ENCODE peak calls at places on chromosome 10, in seven cellular contexts. I, C, Y, P, T, O and M are unnamed samples.

GRCh38 chr10:101609481-101609880 is 21.4 kb downstream of the DPCD start:
- DNase-seq in I (no peak), C (no peak), Y (peak), P (no peak), T (no peak), O (no peak), M (peak)

GRCh38 chr10:93963434-93963833 is 30.3 kb upstream of the PLCE1 start:
- DNase-seq in I (no peak), C (no peak), Y (no peak), P (no peak), T (no peak), O (no peak), M (no peak)

GRCh38 chr10:36446873-36447272 is 678.5 kb upstream of the ANKRD30A start:
- DNase-seq in I (peak), C (peak), Y (no peak), P (no peak), T (no peak), O (no peak), M (no peak)

GRCh38 chr10:80441831-80442230 is 12.3 kb upstream of the TSPAN14 start:
- DNase-seq in I (no peak), C (no peak), Y (no peak), P (no peak), T (no peak), O (no peak), M (no peak)

GRCh38 chr10:131907679-131908078 is 6.9 kb downstream of the PPP2R2D start:
- DNase-seq in I (no peak), C (no peak), Y (no peak), P (no peak), T (no peak), O (no peak), M (no peak)

GRCh38 chr10:90204956-90205695 is 503.7 kb downstream of the KIF20B start:
- DNase-seq in I (no peak), C (no peak), Y (no peak), P (no peak), T (no peak), O (no peak), M (no peak)

GRCh38 chr10:51092402-51092801 is 18.1 kb downstream of the PRKG1 start:
- DNase-seq in I (peak), C (peak), Y (peak), P (peak), T (no peak), O (no peak), M (peak)

GRCh38 chr10:113381906-113382562 is 170.8 kb upstream of the HABP2 start:
- DNase-seq in I (no peak), C (no peak), Y (peak), P (no peak), T (no peak), O (no peak), M (peak)

GRCh38 chr10:282294-283139 is 147.3 kb downstream of the ZMYND11 start:
- DNase-seq in I (no peak), C (no peak), Y (peak), P (no peak), T (no peak), O (no peak), M (no peak)

GRCh38 chr10:13809447-13809846 is 222.7 kb downstream of the PRPF18 start:
- DNase-seq in I (no peak), C (no peak), Y (no peak), P (no peak), T (no peak), O (peak), M (no peak)

GRCh38 chr10:18333616-18334015 is 193.4 kb downstream of the CACNB2 start:
- DNase-seq in I (no peak), C (no peak), Y (no peak), P (no peak), T (no peak), O (no peak), M (no peak)

GRCh38 chr10:32417906-32418547 is 27.9 kb upstream of the CCDC7 start:
- DNase-seq in I (no peak), C (no peak), Y (peak), P (no peak), T (no peak), O (no peak), M (peak)

GRCh38 chr10:72353963-72354355 is 760 bp downstream of the DNAJB12 start:
- DNase-seq in I (peak), C (peak), Y (peak), P (no peak), T (no peak), O (peak), M (no peak)

GRCh38 chr10:43440782-43441134 is 3.8 kb downstream of the ZNF487 start:
- DNase-seq in I (no peak), C (no peak), Y (no peak), P (no peak), T (no peak), O (no peak), M (no peak)

GRCh38 chr10:31319602-31320178 is 674 bp downstream of the ZEB1 start:
- DNase-seq in I (no peak), C (peak), Y (no peak), P (no peak), T (peak), O (peak), M (no peak)

GRCh38 chr10:61170594-61170993 is 226.6 kb upstream of the RHOBTB1 start:
- DNase-seq in I (no peak), C (no peak), Y (no peak), P (no peak), T (no peak), O (no peak), M (no peak)

GRCh38 chr10:105159268-105159667 is 518.2 kb downstream of the SORCS3 start:
- DNase-seq in I (no peak), C (no peak), Y (no peak), P (no peak), T (no peak), O (peak), M (no peak)

GRCh38 chr10:113711142-113711541 is 31.4 kb downstream of the CASP7 start:
- DNase-seq in I (no peak), C (no peak), Y (no peak), P (no peak), T (no peak), O (peak), M (no peak)

GRCh38 chr10:123270221-123270620 is 116.0 kb downstream of the BUB3 start:
- DNase-seq in I (no peak), C (no peak), Y (peak), P (no peak), T (no peak), O (no peak), M (peak)
- TF ChIP-seq CTCF in I (no peak), C (no peak), Y (no peak), P (no peak), T (no peak), O (no peak), M (no peak)

DNA sequence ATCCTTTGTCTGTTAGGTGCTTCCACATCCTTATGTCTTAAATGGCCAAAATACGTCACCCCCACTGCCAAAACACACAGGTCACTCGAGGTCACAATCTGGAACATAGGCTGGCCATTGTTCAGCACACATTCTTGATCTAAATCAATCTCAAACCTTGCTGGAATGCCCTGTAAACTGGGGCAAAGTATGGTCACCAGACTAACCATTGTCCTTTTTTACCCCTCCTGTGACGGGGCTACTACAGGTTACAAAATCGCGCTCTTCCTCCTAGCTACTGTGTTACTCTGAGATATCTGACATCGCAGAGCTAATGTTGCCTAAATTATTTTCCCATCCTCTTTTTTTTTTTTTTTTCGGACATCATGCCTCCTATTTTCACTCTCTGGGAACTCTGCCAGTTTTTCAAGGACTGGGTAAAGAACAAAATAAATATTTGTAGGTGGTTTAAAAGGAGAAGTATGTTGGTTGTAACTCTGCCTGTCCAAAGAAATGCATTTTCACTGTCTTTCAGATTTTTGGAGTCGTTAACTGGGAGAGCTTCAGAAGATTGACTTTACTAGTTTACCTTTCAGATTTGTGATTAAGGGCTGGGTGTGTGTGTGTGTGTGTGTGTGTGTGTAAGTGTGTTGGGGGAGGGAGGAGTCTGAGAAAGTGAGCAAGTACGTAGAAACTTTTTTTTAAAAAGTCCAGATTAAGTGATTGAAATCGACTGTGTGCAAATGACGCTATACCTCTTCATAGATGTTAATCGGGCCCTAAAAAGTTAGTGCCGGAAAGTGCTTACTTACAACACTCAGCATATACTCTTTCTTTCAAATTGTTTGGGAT is 942 bp upstream of the KIAA1217 start:
- DNase-seq in I (peak), C (peak), Y (no peak), P (peak), T (no peak), O (peak), M (no peak)
- H3K4me3 ChIP-seq in I (peak), C (peak), Y (no peak), P (peak), T (no peak), O (peak), M (no peak)

GRCh38 chr10:92849234-92849525 is 860 bp downstream of the EXOC6 start:
- DNase-seq in I (no peak), C (no peak), Y (peak), P (no peak), T (no peak), O (no peak), M (no peak)
- H3K27ac ChIP-seq in I (peak), C (peak), Y (peak), P (peak), T (peak), O (no peak), M (no peak)

GRCh38 chr10:29465384-29465783 is 169.4 kb downstream of the SVIL start:
- DNase-seq in I (no peak), C (no peak), Y (no peak), P (no peak), T (no peak), O (no peak), M (no peak)
- TF ChIP-seq CTCF in I (peak), C (peak), Y (peak), P (no peak), T (peak), O (peak), M (peak)

GRCh38 chr10:44863344-44864041 is 47.6 kb upstream of the TMEM72 start:
- DNase-seq in I (no peak), C (no peak), Y (no peak), P (no peak), T (no peak), O (peak), M (no peak)
- H3K4me3 ChIP-seq in I (peak), C (peak), Y (no peak), P (no peak), T (no peak), O (peak), M (no peak)

GRCh38 chr10:34745244-34745643 is 69.9 kb downstream of the PARD3 start:
- DNase-seq in I (no peak), C (no peak), Y (no peak), P (no peak), T (no peak), O (no peak), M (no peak)

GRCh38 chr10:34743804-34744203 is 71.3 kb downstream of the PARD3 start:
- DNase-seq in I (peak), C (peak), Y (peak), P (peak), T (no peak), O (no peak), M (no peak)

GRCh38 chr10:34746094-34746493 is 69.0 kb downstream of the PARD3 start:
- DNase-seq in I (no peak), C (no peak), Y (no peak), P (no peak), T (no peak), O (no peak), M (no peak)

GRCh38 chr10:34742456-34742855 is 72.6 kb downstream of the PARD3 start:
- DNase-seq in I (no peak), C (no peak), Y (peak), P (no peak), T (no peak), O (no peak), M (no peak)

GRCh38 chr10:34744590-34744989 is 70.5 kb downstream of the PARD3 start:
- DNase-seq in I (no peak), C (no peak), Y (no peak), P (no peak), T (no peak), O (no peak), M (no peak)
- H3K27ac ChIP-seq in I (peak), C (no peak), Y (no peak), P (no peak), T (no peak), O (no peak), M (no peak)

GRCh38 chr10:63281967-63282366 is 148.8 kb downstream of the NRBF2 start:
- DNase-seq in I (no peak), C (no peak), Y (peak), P (no peak), T (no peak), O (no peak), M (no peak)
- TF ChIP-seq CTCF in I (no peak), C (no peak), Y (no peak), P (no peak), T (no peak), O (no peak), M (no peak)

GRCh38 chr10:96295475-96295874 is 8.8 kb upstream of the DNTT start:
- DNase-seq in I (no peak), C (no peak), Y (no peak), P (no peak), T (no peak), O (no peak), M (no peak)

GRCh38 chr10:96301616-96302015 is 2.6 kb upstream of the DNTT start:
- DNase-seq in I (no peak), C (no peak), Y (no peak), P (no peak), T (no peak), O (no peak), M (no peak)

GRCh38 chr10:96299383-96299782 is 4.9 kb upstream of the DNTT start:
- DNase-seq in I (no peak), C (no peak), Y (no peak), P (no peak), T (no peak), O (no peak), M (no peak)

GRCh38 chr10:96292971-96293909 is 11.0 kb upstream of the DNTT start:
- DNase-seq in I (no peak), C (no peak), Y (peak), P (peak), T (peak), O (peak), M (peak)

GRCh38 chr10:96298362-96298761 is 5.9 kb upstream of the DNTT start:
- DNase-seq in I (peak), C (no peak), Y (no peak), P (no peak), T (no peak), O (no peak), M (no peak)
- H3K4me3 ChIP-seq in I (no peak), C (no peak), Y (no peak), P (no peak), T (no peak), O (no peak), M (no peak)